ENCODE peak calls at places on chromosomes 11 and 22, in four cellular contexts. One of them, this sample, is unnamed.

GRCh38 chr11:46370253-46370652 is 11.2 kb upstream of the MDK start:
- DNase-seq in PC-3: no peak
- DNase-seq in Karpas-422: no peak
- DNase-seq in hepatocyte: no peak
- DNase-seq in this sample: no peak

GRCh38 chr22:17164392-17165024 is 5.4 kb upstream of the HDHD5 start:
- DNase-seq in PC-3: no peak
- DNase-seq in Karpas-422: peak; percentile 36
- DNase-seq in hepatocyte: no peak
- DNase-seq in this sample: no peak

GRCh38 chr11:47236482-47236881 is 12.1 kb downstream of the ACP2 start:
- DNase-seq in PC-3: peak; percentile 52
- DNase-seq in hepatocyte: no peak
- DNase-seq in Karpas-422: no peak
- DNase-seq in this sample: no peak

GRCh38 chr22:41998361-41999261 is at the start of gene WBP2NL:
- DNase-seq in Karpas-422: peak; percentile 98
- DNase-seq in PC-3: peak; percentile 69
- DNase-seq in hepatocyte: no peak
- DNase-seq in this sample: peak; percentile 72

GRCh38 chr11:94028436-94028835 is 7.3 kb downstream of the HEPHL1 start:
- DNase-seq in PC-3: peak; percentile 86
- DNase-seq in hepatocyte: peak; percentile 43
- DNase-seq in Karpas-422: peak; percentile 33
- DNase-seq in this sample: peak; percentile 98

GRCh38 chr11:75639752-75640151 is 29.1 kb downstream of the MAP6 start:
- DNase-seq in Karpas-422: no peak
- DNase-seq in PC-3: no peak
- DNase-seq in hepatocyte: peak; percentile 67
- DNase-seq in this sample: no peak

GRCh38 chr11:125258626-125259025 is 94.1 kb downstream of the PKNOX2 start:
- DNase-seq in PC-3: no peak
- DNase-seq in Karpas-422: no peak
- DNase-seq in hepatocyte: no peak
- DNase-seq in this sample: no peak

GRCh38 chr11:68370211-68371111 is 58.1 kb downstream of the LRP5 start:
- DNase-seq in PC-3: no peak
- DNase-seq in hepatocyte: no peak
- DNase-seq in Karpas-422: peak; percentile 83
- DNase-seq in this sample: no peak

GRCh38 chr22:45318558-45319318 is 9.0 kb downstream of the FAM118A start:
- DNase-seq in hepatocyte: no peak
- DNase-seq in Karpas-422: no peak
- DNase-seq in PC-3: no peak
- DNase-seq in this sample: no peak

GRCh38 chr22:38697055-38697980 is 3.4 kb downstream of the JOSD1 start:
- DNase-seq in Karpas-422: no peak
- DNase-seq in hepatocyte: peak; percentile 50
- DNase-seq in PC-3: peak; percentile 67
- DNase-seq in this sample: peak; percentile 64

GRCh38 chr11:101555366-101555765 is 28.4 kb downstream of the TRPC6 start:
- DNase-seq in PC-3: no peak
- DNase-seq in Karpas-422: no peak
- DNase-seq in hepatocyte: no peak
- DNase-seq in this sample: no peak

GRCh38 chr11:62546244-62546936 is at the start of gene AHNAK:
- DNase-seq in PC-3: peak; percentile 75
- DNase-seq in Karpas-422: no peak
- DNase-seq in hepatocyte: peak; percentile 92
- DNase-seq in this sample: no peak

GRCh38 chr11:113779496-113779895 is at the start of gene CLDN25:
- DNase-seq in Karpas-422: no peak
- DNase-seq in hepatocyte: no peak
- DNase-seq in PC-3: no peak
- DNase-seq in this sample: no peak

GRCh38 chr22:25077964-25078363 is 121.7 kb upstream of the CRYBB3 start:
- DNase-seq in hepatocyte: no peak
- DNase-seq in Karpas-422: no peak
- DNase-seq in PC-3: no peak
- DNase-seq in this sample: no peak

GRCh38 chr22:49142891-49143290 is 684.8 kb downstream of the BRD1 start:
- DNase-seq in hepatocyte: no peak
- DNase-seq in PC-3: no peak
- DNase-seq in Karpas-422: no peak
- DNase-seq in this sample: no peak

GRCh38 chr22:29626497-29627195 is 23.2 kb downstream of the NF2 start:
- DNase-seq in Karpas-422: no peak
- DNase-seq in PC-3: peak; percentile 82
- DNase-seq in hepatocyte: no peak
- DNase-seq in this sample: no peak

GRCh38 chr11:110529043-110529442 is 99.3 kb downstream of the FDX1 start:
- DNase-seq in hepatocyte: no peak
- DNase-seq in Karpas-422: peak; percentile 83
- DNase-seq in PC-3: peak; percentile 69
- DNase-seq in this sample: peak; percentile 32

GRCh38 chr11:2305140-2305861 is 3.5 kb downstream of the TSPAN32 start:
- DNase-seq in Karpas-422: peak; percentile 91
- DNase-seq in PC-3: peak; percentile 77
- DNase-seq in hepatocyte: peak; percentile 88
- DNase-seq in this sample: peak; percentile 64

GRCh38 chr22:38353142-38353629 is 36.0 kb upstream of the CSNK1E start:
- DNase-seq in Karpas-422: peak; percentile 81
- DNase-seq in PC-3: peak; percentile 63
- DNase-seq in hepatocyte: peak; percentile 75
- DNase-seq in this sample: peak; percentile 85

GRCh38 chr22:31082606-31083376 is 1.7 kb downstream of the SMTN start:
- DNase-seq in PC-3: peak; percentile 56
- DNase-seq in Karpas-422: peak; percentile 83
- DNase-seq in hepatocyte: peak; percentile 80
- DNase-seq in this sample: no peak

GRCh38 chr11:74325649-74326645 is 14.5 kb upstream of the P4HA3 start:
- DNase-seq in Karpas-422: no peak
- DNase-seq in hepatocyte: peak; percentile 41
- DNase-seq in PC-3: no peak
- DNase-seq in this sample: no peak

GRCh38 chr11:35477871-35478270 is 47.5 kb downstream of the PAMR1 start:
- DNase-seq in PC-3: no peak
- DNase-seq in Karpas-422: no peak
- DNase-seq in hepatocyte: no peak
- DNase-seq in this sample: no peak

GRCh38 chr22:17472886-17473285 is 90.4 kb upstream of the SLC25A18 start:
- DNase-seq in PC-3: no peak
- DNase-seq in hepatocyte: no peak
- DNase-seq in Karpas-422: no peak
- DNase-seq in this sample: no peak

GRCh38 chr22:40345271-40345670 is 1.0 kb upstream of the ADSL start:
- DNase-seq in Karpas-422: peak; percentile 59
- DNase-seq in hepatocyte: peak; percentile 34
- DNase-seq in PC-3: peak; percentile 54
- DNase-seq in this sample: peak; percentile 70

GRCh38 chr22:26669060-26669481 is 11.7 kb downstream of the MIAT start:
- DNase-seq in hepatocyte: peak; percentile 46
- DNase-seq in Karpas-422: peak; percentile 68
- DNase-seq in PC-3: peak; percentile 54
- DNase-seq in this sample: peak; percentile 30

GRCh38 chr22:19292262-19293230 is 1.0 kb upstream of the CLTCL1 start:
- DNase-seq in hepatocyte: no peak
- DNase-seq in Karpas-422: no peak
- DNase-seq in PC-3: no peak
- DNase-seq in this sample: no peak

GRCh38 chr11:102260241-102260640 is 57.0 kb upstream of the BIRC3 start:
- DNase-seq in PC-3: no peak
- DNase-seq in Karpas-422: no peak
- DNase-seq in hepatocyte: no peak
- DNase-seq in this sample: no peak

GRCh38 chr11:7552666-7553065 is 38.9 kb downstream of the PPFIBP2 start:
- DNase-seq in Karpas-422: no peak
- DNase-seq in hepatocyte: no peak
- DNase-seq in PC-3: no peak
- DNase-seq in this sample: no peak

GRCh38 chr11:7548659-7549283 is 35.0 kb downstream of the PPFIBP2 start:
- DNase-seq in hepatocyte: peak; percentile 47
- DNase-seq in Karpas-422: peak; percentile 86
- DNase-seq in PC-3: peak; percentile 52
- DNase-seq in this sample: no peak

GRCh38 chr11:7555067-7555699 is 41.4 kb downstream of the PPFIBP2 start:
- DNase-seq in Karpas-422: no peak
- DNase-seq in hepatocyte: peak; percentile 37
- DNase-seq in PC-3: peak; percentile 8
- DNase-seq in this sample: no peak

GRCh38 chr11:7549681-7550080 is 35.9 kb downstream of the PPFIBP2 start:
- DNase-seq in PC-3: no peak
- DNase-seq in hepatocyte: no peak
- DNase-seq in Karpas-422: no peak
- DNase-seq in this sample: no peak

DNA sequence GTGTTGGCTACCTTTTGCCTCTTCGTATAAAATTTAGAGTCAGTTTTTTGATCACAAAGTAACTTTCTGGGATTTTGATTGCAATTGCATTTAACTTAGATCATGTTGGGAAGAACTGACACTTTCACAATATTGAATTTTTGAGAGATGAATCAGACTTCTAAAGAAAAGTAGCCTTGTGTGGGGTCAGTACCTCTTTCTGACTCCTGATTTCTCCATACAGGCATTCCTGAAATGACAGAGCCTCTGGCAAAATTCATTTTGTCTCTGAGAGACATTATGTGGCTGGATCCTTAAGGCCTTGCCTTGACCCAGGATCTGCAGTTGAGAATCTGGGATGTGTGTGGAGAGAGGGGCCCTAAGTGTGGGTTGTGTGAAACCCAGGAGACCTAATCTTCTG is 37.8 kb downstream of the PPFIBP2 start:
- DNase-seq in Karpas-422: no peak
- DNase-seq in hepatocyte: no peak
- DNase-seq in PC-3: no peak
- DNase-seq in this sample: peak; percentile 77
- H3K4me2 ChIP-seq in Karpas-422: no peak overlapping the region
- H3K4me2 ChIP-seq in hepatocyte: no peak overlapping the region
- H3K4me2 ChIP-seq in PC-3: no peak overlapping the region
- H3K4me2 ChIP-seq in this sample: peak overlapping the region; percentile 32

GRCh38 chr11:117725048-117725734 is 71.8 kb downstream of the DSCAML1 start:
- DNase-seq in Karpas-422: no peak
- DNase-seq in hepatocyte: no peak
- DNase-seq in PC-3: no peak
- DNase-seq in this sample: no peak
- H3K4me2 ChIP-seq in Karpas-422: no peak overlapping the region
- H3K4me2 ChIP-seq in hepatocyte: no peak overlapping the region
- H3K4me2 ChIP-seq in PC-3: no peak overlapping the region
- H3K4me2 ChIP-seq in this sample: no peak overlapping the region

GRCh38 chr11:123576082-123576481 is 78.3 kb downstream of the SCN3B start:
- DNase-seq in PC-3: no peak
- DNase-seq in hepatocyte: no peak
- DNase-seq in Karpas-422: peak; percentile 75
- DNase-seq in this sample: no peak
- H3K4me2 ChIP-seq in PC-3: no peak overlapping the region
- H3K4me2 ChIP-seq in hepatocyte: no peak overlapping the region
- H3K4me2 ChIP-seq in Karpas-422: peak overlapping the region; percentile 66
- H3K4me2 ChIP-seq in this sample: no peak overlapping the region

DNA sequence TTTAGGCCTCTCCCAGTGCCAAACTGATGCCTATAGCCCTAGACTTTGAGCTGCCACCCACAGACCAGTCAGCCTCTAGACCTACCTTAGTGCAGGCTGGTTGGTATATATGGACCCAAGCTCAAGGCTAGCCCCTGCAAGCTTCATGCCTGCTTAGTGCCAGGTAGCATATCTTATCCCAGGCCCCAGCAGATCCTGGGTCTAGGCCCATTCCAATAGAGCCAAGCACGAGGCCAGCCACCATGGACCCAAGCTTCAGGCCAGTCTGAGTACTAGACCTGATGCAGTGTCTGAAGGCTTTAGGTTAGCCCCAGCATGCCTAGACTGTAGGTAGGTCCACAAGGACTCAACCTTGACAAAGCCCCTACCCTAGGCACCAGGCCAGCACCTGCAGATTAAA is 1081.7 kb downstream of the JRKL start:
- DNase-seq in Karpas-422: no peak
- DNase-seq in hepatocyte: no peak
- DNase-seq in PC-3: no peak
- DNase-seq in this sample: no peak
- H3K4me2 ChIP-seq in Karpas-422: no peak overlapping the region
- H3K4me2 ChIP-seq in hepatocyte: no peak overlapping the region
- H3K4me2 ChIP-seq in PC-3: no peak overlapping the region
- H3K4me2 ChIP-seq in this sample: no peak overlapping the region

GRCh38 chr11:131665344-131665968 is 295.0 kb downstream of the NTM start:
- DNase-seq in Karpas-422: no peak
- DNase-seq in PC-3: no peak
- DNase-seq in hepatocyte: no peak
- DNase-seq in this sample: no peak

GRCh38 chr11:131667566-131667965 is 297.2 kb downstream of the NTM start:
- DNase-seq in PC-3: no peak
- DNase-seq in Karpas-422: no peak
- DNase-seq in hepatocyte: no peak
- DNase-seq in this sample: no peak

GRCh38 chr11:131664811-131665210 is 294.4 kb downstream of the NTM start:
- DNase-seq in Karpas-422: no peak
- DNase-seq in PC-3: no peak
- DNase-seq in hepatocyte: no peak
- DNase-seq in this sample: no peak

GRCh38 chr11:131666617-131667016 is 296.2 kb downstream of the NTM start:
- DNase-seq in Karpas-422: no peak
- DNase-seq in hepatocyte: no peak
- DNase-seq in PC-3: no peak
- DNase-seq in this sample: no peak

DNA sequence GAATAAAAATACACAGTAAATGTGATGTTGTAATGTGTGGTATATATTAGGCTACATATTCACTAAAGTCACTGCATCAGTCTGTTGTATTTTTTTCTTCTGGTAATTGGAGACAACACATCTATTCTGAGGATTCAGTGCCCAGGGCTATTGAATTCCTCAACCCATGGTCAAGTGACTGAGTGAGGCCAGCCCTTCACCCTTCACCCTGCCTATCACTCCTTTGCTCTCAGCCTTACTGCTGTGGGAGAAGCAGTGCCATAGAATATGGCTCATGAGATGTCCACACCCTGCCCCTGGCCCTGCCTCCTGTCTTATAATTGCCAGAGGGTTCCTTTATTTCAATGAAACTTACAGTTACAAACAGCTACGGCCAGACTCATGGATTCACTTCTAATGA is 295.6 kb downstream of the NTM start:
- DNase-seq in PC-3: no peak
- DNase-seq in Karpas-422: no peak
- DNase-seq in hepatocyte: no peak
- DNase-seq in this sample: no peak
- H3K4me2 ChIP-seq in PC-3: no peak overlapping the region
- H3K4me2 ChIP-seq in Karpas-422: no peak overlapping the region
- H3K4me2 ChIP-seq in hepatocyte: no peak overlapping the region
- H3K4me2 ChIP-seq in this sample: no peak overlapping the region

GRCh38 chr11:272195-272930 is 5.8 kb upstream of the NLRP6 start:
- DNase-seq in PC-3: no peak
- DNase-seq in Karpas-422: no peak
- DNase-seq in hepatocyte: no peak
- DNase-seq in this sample: no peak
- H3K4me2 ChIP-seq in PC-3: no peak overlapping the region
- H3K4me2 ChIP-seq in Karpas-422: no peak overlapping the region
- H3K4me2 ChIP-seq in hepatocyte: no peak overlapping the region
- H3K4me2 ChIP-seq in this sample: no peak overlapping the region

This sample was measured in PC-9.